ENCODE peak calls at places on chromosomes 7 and 10, in seven cellular contexts. One of them, this sample, is unnamed.

GRCh38 chr10:22573820-22574569 is 140.4 kb downstream of the PIP4K2A start:
- DNase-seq in breast epithelium: no peak
- DNase-seq in ascending aorta: no peak
- DNase-seq in transverse colon: no peak
- DNase-seq in cardiac muscle cell: no peak
- DNase-seq in IMR-90: peak
- DNase-seq in tibial artery: no peak
- DNase-seq in this sample: no peak

GRCh38 chr10:11727563-11727962 is 14.6 kb upstream of the ECHDC3 start:
- DNase-seq in ascending aorta: no peak
- DNase-seq in transverse colon: no peak
- DNase-seq in IMR-90: no peak
- DNase-seq in breast epithelium: no peak
- DNase-seq in tibial artery: no peak
- DNase-seq in cardiac muscle cell: no peak
- DNase-seq in this sample: no peak

GRCh38 chr10:67005981-67006380 is 80.1 kb downstream of the LRRTM3 start:
- DNase-seq in transverse colon: no peak
- DNase-seq in IMR-90: no peak
- DNase-seq in cardiac muscle cell: peak
- DNase-seq in breast epithelium: no peak
- DNase-seq in ascending aorta: no peak
- DNase-seq in tibial artery: no peak
- DNase-seq in this sample: no peak

GRCh38 chr10:50310560-50311174 is 59.4 kb upstream of the ASAH2 start:
- DNase-seq in transverse colon: peak
- DNase-seq in cardiac muscle cell: peak
- DNase-seq in breast epithelium: no peak
- DNase-seq in ascending aorta: no peak
- DNase-seq in IMR-90: no peak
- DNase-seq in tibial artery: no peak
- DNase-seq in this sample: no peak

GRCh38 chr7:78225534-78225933 is 427.0 kb downstream of the PHTF2 start:
- DNase-seq in tibial artery: no peak
- DNase-seq in transverse colon: no peak
- DNase-seq in breast epithelium: no peak
- DNase-seq in ascending aorta: no peak
- DNase-seq in IMR-90: peak
- DNase-seq in cardiac muscle cell: no peak
- DNase-seq in this sample: no peak

GRCh38 chr7:30688718-30689221 is 6.5 kb upstream of the CRHR2 start:
- DNase-seq in ascending aorta: no peak
- DNase-seq in tibial artery: no peak
- DNase-seq in breast epithelium: no peak
- DNase-seq in IMR-90: no peak
- DNase-seq in cardiac muscle cell: no peak
- DNase-seq in transverse colon: peak
- DNase-seq in this sample: no peak

GRCh38 chr10:45463244-45464116 is 89.5 kb downstream of the ALOX5 start:
- DNase-seq in IMR-90: peak
- DNase-seq in ascending aorta: no peak
- DNase-seq in tibial artery: no peak
- DNase-seq in transverse colon: no peak
- DNase-seq in cardiac muscle cell: no peak
- DNase-seq in breast epithelium: no peak
- DNase-seq in this sample: no peak

GRCh38 chr7:100539436-100540006 is 518 bp downstream of the AGFG2 start:
- DNase-seq in breast epithelium: no peak
- DNase-seq in transverse colon: no peak
- DNase-seq in ascending aorta: no peak
- DNase-seq in tibial artery: no peak
- DNase-seq in cardiac muscle cell: no peak
- DNase-seq in IMR-90: no peak
- DNase-seq in this sample: no peak

GRCh38 chr10:89352039-89352597 is 24.3 kb downstream of the IFIT3 start:
- DNase-seq in cardiac muscle cell: peak
- DNase-seq in transverse colon: peak
- DNase-seq in IMR-90: peak
- DNase-seq in breast epithelium: peak
- DNase-seq in ascending aorta: no peak
- DNase-seq in tibial artery: peak
- DNase-seq in this sample: no peak

GRCh38 chr7:37552021-37552420 is 103.4 kb upstream of the ELMO1 start:
- DNase-seq in breast epithelium: no peak
- DNase-seq in transverse colon: no peak
- DNase-seq in cardiac muscle cell: no peak
- DNase-seq in tibial artery: no peak
- DNase-seq in ascending aorta: no peak
- DNase-seq in IMR-90: no peak
- DNase-seq in this sample: no peak

GRCh38 chr7:37545619-37546356 is 97.1 kb upstream of the ELMO1 start:
- DNase-seq in ascending aorta: no peak
- DNase-seq in tibial artery: no peak
- DNase-seq in cardiac muscle cell: no peak
- DNase-seq in breast epithelium: no peak
- DNase-seq in transverse colon: no peak
- DNase-seq in IMR-90: no peak
- DNase-seq in this sample: no peak

GRCh38 chr7:37550426-37550825 is 101.8 kb upstream of the ELMO1 start:
- DNase-seq in tibial artery: no peak
- DNase-seq in ascending aorta: no peak
- DNase-seq in cardiac muscle cell: no peak
- DNase-seq in IMR-90: no peak
- DNase-seq in breast epithelium: no peak
- DNase-seq in transverse colon: no peak
- DNase-seq in this sample: no peak

GRCh38 chr7:37546677-37547076 is 98.0 kb upstream of the ELMO1 start:
- DNase-seq in IMR-90: no peak
- DNase-seq in ascending aorta: no peak
- DNase-seq in transverse colon: no peak
- DNase-seq in breast epithelium: no peak
- DNase-seq in cardiac muscle cell: no peak
- DNase-seq in tibial artery: no peak
- DNase-seq in this sample: no peak

DNA sequence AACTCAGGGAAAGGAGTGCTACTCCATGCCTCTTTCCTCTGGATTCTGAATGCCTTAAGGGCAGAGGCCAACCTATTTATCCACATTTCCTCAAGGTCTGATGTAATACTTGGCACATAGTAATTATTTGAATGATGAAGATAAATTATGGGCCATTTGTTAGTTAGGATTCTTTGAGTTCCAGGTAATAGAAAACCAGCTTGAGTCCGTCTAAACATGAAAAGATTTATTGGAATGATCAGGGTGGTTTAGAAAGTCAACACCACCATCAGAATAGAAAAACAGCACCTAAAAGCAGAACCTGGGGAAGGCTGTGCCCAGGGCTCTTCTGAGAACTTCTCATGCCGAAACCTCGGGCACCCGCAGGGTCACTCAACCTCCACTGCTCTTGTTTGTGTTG is 100.9 kb upstream of the ELMO1 start:
- DNase-seq in tibial artery: no peak
- DNase-seq in IMR-90: no peak
- DNase-seq in breast epithelium: no peak
- DNase-seq in cardiac muscle cell: no peak
- DNase-seq in ascending aorta: no peak
- DNase-seq in transverse colon: no peak
- DNase-seq in this sample: no peak
- H3K27ac ChIP-seq in tibial artery: no peak
- H3K27ac ChIP-seq in IMR-90: no peak
- H3K27ac ChIP-seq in breast epithelium: no peak
- H3K27ac ChIP-seq in cardiac muscle cell: no peak
- H3K27ac ChIP-seq in ascending aorta: no peak
- H3K27ac ChIP-seq in transverse colon: no peak
- H3K27ac ChIP-seq in this sample: no peak

DNA sequence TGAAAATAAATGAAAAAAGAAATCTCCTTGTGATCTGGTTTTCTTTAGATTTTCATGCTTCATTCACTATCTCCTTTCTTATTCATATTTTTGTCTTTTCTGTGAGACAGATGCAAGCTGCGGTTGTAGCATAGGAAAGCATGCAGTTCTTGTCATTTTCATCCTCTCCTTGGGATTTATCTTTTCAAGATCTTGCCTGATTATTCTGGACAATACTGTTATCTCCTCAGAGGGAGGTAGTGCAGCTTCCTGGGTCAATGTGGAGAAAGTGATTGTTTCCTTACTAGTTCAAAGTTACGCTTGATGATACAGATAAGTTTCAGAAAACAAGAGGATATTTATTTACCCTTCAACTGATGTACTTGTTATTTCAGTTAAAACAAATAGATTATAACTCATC is 114.6 kb downstream of the CPED1 start:
- DNase-seq in breast epithelium: no peak
- DNase-seq in tibial artery: no peak
- DNase-seq in IMR-90: no peak
- DNase-seq in transverse colon: no peak
- DNase-seq in cardiac muscle cell: no peak
- DNase-seq in ascending aorta: no peak
- DNase-seq in this sample: no peak
- H3K27ac ChIP-seq in breast epithelium: no peak
- H3K27ac ChIP-seq in tibial artery: peak
- H3K27ac ChIP-seq in IMR-90: no peak
- H3K27ac ChIP-seq in transverse colon: no peak
- H3K27ac ChIP-seq in cardiac muscle cell: no peak
- H3K27ac ChIP-seq in ascending aorta: no peak
- H3K27ac ChIP-seq in this sample: no peak

GRCh38 chr7:107934991-107935770 is 44.2 kb downstream of the DLD start:
- DNase-seq in cardiac muscle cell: no peak
- DNase-seq in ascending aorta: no peak
- DNase-seq in transverse colon: no peak
- DNase-seq in tibial artery: no peak
- DNase-seq in breast epithelium: no peak
- DNase-seq in IMR-90: peak
- DNase-seq in this sample: no peak
- H3K27ac ChIP-seq in cardiac muscle cell: no peak
- H3K27ac ChIP-seq in ascending aorta: no peak
- H3K27ac ChIP-seq in transverse colon: peak
- H3K27ac ChIP-seq in tibial artery: no peak
- H3K27ac ChIP-seq in breast epithelium: no peak
- H3K27ac ChIP-seq in IMR-90: peak
- H3K27ac ChIP-seq in this sample: no peak

DNA sequence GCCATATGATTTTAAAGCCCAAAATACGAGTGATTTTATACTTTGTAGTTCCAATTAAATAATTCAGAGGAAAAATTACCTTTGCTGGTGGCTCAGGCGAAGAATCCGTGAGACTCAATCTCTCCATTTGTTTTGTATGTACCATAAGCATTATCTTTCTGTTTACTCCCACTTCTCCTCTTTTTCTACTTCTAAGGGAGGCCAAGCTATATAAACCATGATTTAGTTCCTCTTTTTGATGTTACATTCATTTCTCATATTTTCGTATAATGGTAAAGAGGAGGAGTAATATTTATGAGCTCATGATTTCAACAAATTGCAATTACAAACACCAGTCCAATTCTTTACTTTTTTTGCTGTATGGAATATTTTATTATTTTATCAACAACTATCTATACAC is 50.6 kb upstream of the TES start:
- DNase-seq in transverse colon: no peak
- DNase-seq in breast epithelium: no peak
- DNase-seq in ascending aorta: no peak
- DNase-seq in IMR-90: no peak
- DNase-seq in cardiac muscle cell: no peak
- DNase-seq in tibial artery: no peak
- DNase-seq in this sample: no peak
- H3K27ac ChIP-seq in transverse colon: no peak
- H3K27ac ChIP-seq in breast epithelium: no peak
- H3K27ac ChIP-seq in ascending aorta: no peak
- H3K27ac ChIP-seq in IMR-90: no peak
- H3K27ac ChIP-seq in cardiac muscle cell: no peak
- H3K27ac ChIP-seq in tibial artery: no peak
- H3K27ac ChIP-seq in this sample: no peak